ENCODE peak calls at places on chromosomes 2 and 18, in seven cellular contexts. D is heart right ventricle, G is stomach, E is H1, O is A549, Q is PC-3, K is left ventricle myocardium inferior. Y is an unnamed sample. For H3K4me1, the result is how much of the 10 kb centered on the place peaks cover.

GRCh38 chr18:79924814-79925655 is 26.4 kb downstream of the SLC66A2 start:
- DNase-seq in D (no peak), O (no peak), E (no peak), G (peak), K (no peak), Q (no peak), Y (peak)

GRCh38 chr2:85999131-85999831 is 106.4 kb downstream of the POLR1A start:
- DNase-seq in Q (no peak), O (no peak), G (no peak), D (no peak), E (no peak), K (no peak), Y (no peak)

GRCh38 chr2:100422320-100422719 is 4.9 kb upstream of the CHST10 start:
- DNase-seq in D (no peak), O (peak), G (no peak), Q (peak), K (no peak), E (no peak), Y (no peak)

GRCh38 chr2:28412625-28413151 is 20.0 kb downstream of the FOSL2 start:
- DNase-seq in D (no peak), Q (no peak), K (no peak), O (no peak), E (no peak), G (no peak), Y (no peak)

GRCh38 chr2:69973335-69973735 is 11.9 kb upstream of the ASPRV1 start:
- DNase-seq in D (no peak), K (no peak), E (no peak), G (no peak), Q (no peak), O (no peak), Y (no peak)

GRCh38 chr2:147232225-147232669 is 612.6 kb upstream of the ACVR2A start:
- DNase-seq in O (no peak), G (no peak), E (no peak), K (no peak), Q (peak), D (no peak), Y (no peak)

GRCh38 chr2:26268184-26268583 is 23.4 kb downstream of the HADHB start:
- DNase-seq in D (no peak), O (no peak), E (no peak), K (no peak), G (no peak), Q (no peak), Y (no peak)

GRCh38 chr2:197128126-197128525 is 182.5 kb downstream of the ANKRD44 start:
- DNase-seq in O (no peak), Q (no peak), E (no peak), K (no peak), G (no peak), D (no peak), Y (no peak)

GRCh38 chr18:51028201-51028805 is 1.7 kb upstream of the SMAD4 start:
- DNase-seq in O (no peak), Q (peak), K (no peak), D (no peak), G (no peak), E (no peak), Y (no peak)

GRCh38 chr2:9782197-9782719 is 61.0 kb upstream of the TAF1B start:
- DNase-seq in O (no peak), K (no peak), E (no peak), D (no peak), G (no peak), Q (peak), Y (no peak)

GRCh38 chr2:42567389-42567788 is 1.0 kb upstream of the MTA3 start:
- DNase-seq in Q (no peak), K (no peak), G (no peak), E (no peak), O (no peak), D (no peak), Y (no peak)

GRCh38 chr2:88735853-88736252 is 44.4 kb downstream of the RPIA start:
- DNase-seq in O (no peak), E (no peak), D (no peak), K (no peak), Q (peak), G (no peak), Y (peak)

GRCh38 chr2:241815477-241816430 is 6.8 kb downstream of the NEU4 start:
- DNase-seq in E (no peak), O (no peak), G (no peak), D (no peak), K (no peak), Q (no peak), Y (no peak)

GRCh38 chr2:170923799-170924198 is 5.3 kb upstream of the GORASP2 start:
- DNase-seq in O (no peak), E (no peak), D (no peak), G (no peak), Q (no peak), K (no peak), Y (no peak)

GRCh38 chr2:221104391-221104811 is 467.7 kb downstream of the EPHA4 start:
- DNase-seq in G (peak), E (no peak), K (peak), D (peak), Q (no peak), O (no peak), Y (peak)

GRCh38 chr2:239022437-239023260 is 174.8 kb downstream of the TWIST2 start:
- DNase-seq in K (no peak), G (no peak), Q (no peak), D (no peak), E (no peak), O (no peak), Y (no peak)

GRCh38 chr2:63589148-63589972 is 597 bp downstream of the MDH1 start:
- DNase-seq in K (no peak), E (no peak), G (no peak), O (peak), D (no peak), Q (peak), Y (no peak)

GRCh38 chr18:52183107-52183506 is 156.9 kb upstream of the DCC start:
- DNase-seq in O (no peak), K (no peak), E (no peak), G (no peak), D (no peak), Q (no peak), Y (no peak)

GRCh38 chr2:74413001-74413698 is 8.3 kb downstream of the C2orf81 start:
- DNase-seq in O (no peak), D (no peak), K (no peak), E (no peak), G (peak), Q (no peak), Y (no peak)

GRCh38 chr2:126719191-126720030 is 63.5 kb downstream of the GYPC start:
- DNase-seq in Q (no peak), O (no peak), G (no peak), D (no peak), K (peak), E (no peak), Y (no peak)

GRCh38 chr2:219230201-219230540 is 565 bp downstream of the ANKZF1 start:
- DNase-seq in Q (peak), E (no peak), D (no peak), K (no peak), G (peak), O (no peak), Y (peak)

GRCh38 chr18:36718705-36719328 is 110.0 kb downstream of the TPGS2 start:
- DNase-seq in O (no peak), K (no peak), E (no peak), Q (no peak), G (no peak), D (no peak), Y (no peak)

GRCh38 chr18:58355243-58355642 is 273.6 kb downstream of the ALPK2 start:
- DNase-seq in G (no peak), O (no peak), Q (peak), E (no peak), D (no peak), K (no peak), Y (no peak)

GRCh38 chr18:38688402-38688801 is 1122.8 kb upstream of the CELF4 start:
- DNase-seq in E (no peak), D (no peak), Q (no peak), K (no peak), G (no peak), O (no peak), Y (no peak)

GRCh38 chr2:200609027-200609614 is 23.3 kb downstream of the AOX1 start:
- DNase-seq in Q (peak), D (no peak), G (no peak), E (no peak), K (no peak), O (peak), Y (peak)

GRCh38 chr2:70525032-70525431 is 28.6 kb downstream of the TGFA start:
- DNase-seq in G (peak), K (no peak), O (peak), E (no peak), D (no peak), Q (peak), Y (no peak)

GRCh38 chr2:174038472-174038871 is 73.3 kb upstream of the SP3 start:
- DNase-seq in O (no peak), Q (no peak), K (no peak), D (no peak), E (no peak), G (no peak), Y (no peak)

GRCh38 chr2:23692901-23693605 is 233.9 kb downstream of the ATAD2B start:
- DNase-seq in E (no peak), D (no peak), O (no peak), Q (no peak), K (no peak), G (no peak), Y (no peak)

GRCh38 chr18:13262839-13263691 is 44.5 kb downstream of the LDLRAD4 start:
- DNase-seq in E (no peak), D (no peak), K (no peak), G (no peak), Q (no peak), O (no peak), Y (no peak)

GRCh38 chr18:56975276-56975675 is 171.6 kb upstream of the BOD1L2 start:
- DNase-seq in G (no peak), E (no peak), Q (no peak), K (no peak), D (no peak), O (no peak), Y (no peak)

GRCh38 chr18:79151191-79151590 is 82.0 kb downstream of the ATP9B start:
- DNase-seq in G (no peak), D (no peak), E (no peak), O (no peak), K (no peak), Q (no peak), Y (no peak)

GRCh38 chr2:65382323-65382722 is 50.1 kb downstream of the SPRED2 start:
- DNase-seq in Q (no peak), K (no peak), O (no peak), D (no peak), E (no peak), G (no peak), Y (no peak)

GRCh38 chr2:58334414-58334813 is 93.3 kb upstream of the FANCL start:
- DNase-seq in K (no peak), E (no peak), O (no peak), D (no peak), Q (no peak), G (no peak), Y (no peak)
- H3K4me1 ChIP-seq in K (under half), E (under half), O (under half), D (under half), Q (under half), G (under half), Y (under half)

GRCh38 chr2:233832869-233833812 is 21.2 kb downstream of the HJURP start:
- DNase-seq in Q (peak), K (no peak), D (no peak), O (peak), E (peak), G (peak), Y (no peak)
- TF ChIP-seq CTCF in Q (peak), K (no peak), D (no peak), O (peak), E (peak), G (peak), Y (no peak)

DNA sequence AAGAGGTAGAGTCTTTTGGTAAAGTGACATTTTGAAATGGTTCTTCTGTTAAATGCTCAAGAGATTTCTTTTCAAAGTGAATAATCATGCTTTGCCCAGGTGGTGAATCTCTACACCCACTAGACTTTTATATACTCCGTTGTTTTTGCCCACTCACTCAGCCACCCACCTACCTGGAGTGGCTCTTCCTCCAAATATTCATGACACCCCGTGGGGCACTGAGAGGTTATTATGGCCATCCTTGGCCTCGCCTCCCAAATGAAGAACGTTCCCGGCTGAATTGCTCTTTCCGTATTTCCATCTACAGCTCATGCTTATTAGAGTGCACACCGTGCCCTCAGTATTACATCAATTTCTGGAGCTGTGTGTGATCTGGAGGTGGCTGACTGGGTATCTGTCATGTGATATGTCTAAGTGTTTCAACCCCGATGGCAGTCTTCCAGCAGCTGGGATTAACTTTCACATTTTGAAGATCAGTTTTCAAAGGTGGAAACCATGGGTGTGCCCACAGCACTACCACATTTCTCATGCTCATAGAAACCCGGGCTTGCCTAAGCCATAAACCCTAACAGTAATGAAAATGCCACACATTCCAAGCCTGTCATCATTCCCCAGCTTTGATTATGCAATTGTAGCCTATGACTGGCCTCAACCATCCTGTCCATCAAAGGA is 406.6 kb upstream of the MMADHC start:
- DNase-seq in Q (peak), E (no peak), K (no peak), G (peak), D (no peak), O (no peak), Y (no peak)
- H3K4me1 ChIP-seq in Q (half or more), E (under half), K (under half), G (under half), D (under half), O (under half), Y (under half)

GRCh38 chr2:224929512-224929911 is 112.8 kb downstream of the DOCK10 start:
- DNase-seq in G (no peak), O (no peak), D (no peak), K (no peak), Q (peak), E (no peak), Y (no peak)

GRCh38 chr2:224927671-224928173 is 114.5 kb downstream of the DOCK10 start:
- DNase-seq in Q (peak), G (peak), D (no peak), O (no peak), E (no peak), K (no peak), Y (no peak)

GRCh38 chr2:224931956-224932355 is 110.3 kb downstream of the DOCK10 start:
- DNase-seq in O (no peak), Q (no peak), G (no peak), K (no peak), D (no peak), E (no peak), Y (no peak)

GRCh38 chr2:224930990-224931389 is 111.3 kb downstream of the DOCK10 start:
- DNase-seq in K (no peak), E (no peak), Q (no peak), O (no peak), D (no peak), G (no peak), Y (no peak)

GRCh38 chr2:224930124-224930523 is 112.1 kb downstream of the DOCK10 start:
- DNase-seq in G (no peak), K (no peak), O (no peak), Q (no peak), D (no peak), E (no peak), Y (no peak)
- TF ChIP-seq CTCF in G (no peak), K (no peak), O (no peak), Q (no peak), D (no peak), E (no peak), Y (no peak)

GRCh38 chr2:159126653-159127052 is 158.2 kb downstream of the TANC1 start:
- DNase-seq in G (no peak), Q (peak), D (no peak), O (no peak), K (no peak), E (no peak), Y (no peak)

GRCh38 chr2:159129807-159130206 is 156.7 kb downstream of the WDSUB1 start:
- DNase-seq in E (no peak), Q (no peak), K (peak), D (peak), O (no peak), G (no peak), Y (no peak)

GRCh38 chr2:159130302-159130701 is 156.2 kb downstream of the WDSUB1 start:
- DNase-seq in G (no peak), O (no peak), Q (no peak), D (no peak), K (no peak), E (no peak), Y (no peak)

GRCh38 chr2:159129301-159129700 is 157.2 kb downstream of the WDSUB1 start:
- DNase-seq in O (no peak), G (no peak), E (no peak), Q (no peak), K (no peak), D (no peak), Y (no peak)

DNA sequence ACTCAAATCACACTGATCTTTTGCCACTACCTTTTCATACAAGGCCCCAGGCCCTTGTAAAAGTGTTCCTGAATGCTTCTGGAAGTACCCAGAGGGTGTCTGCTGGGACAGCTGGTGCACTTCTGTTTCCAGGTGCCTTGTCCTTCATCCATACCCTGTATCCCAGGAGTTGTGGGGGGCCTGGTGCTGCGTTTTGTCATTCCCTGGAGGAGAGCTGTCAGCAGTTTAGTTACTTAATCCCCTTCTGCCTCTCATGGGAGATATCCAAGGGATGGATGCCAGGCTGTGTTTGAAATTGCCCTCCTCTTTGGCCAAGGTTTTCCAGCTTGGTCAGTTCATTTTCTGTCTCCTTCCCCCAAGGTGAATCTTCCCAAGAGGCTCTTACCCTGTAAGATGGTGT is 158.3 kb downstream of the WDSUB1 start:
- DNase-seq in O (no peak), D (peak), K (peak), G (no peak), E (no peak), Q (no peak), Y (no peak)
- H3K4me1 ChIP-seq in O (under half), D (half or more), K (half or more), G (under half), E (under half), Q (under half), Y (under half)